ENCODE peak calls at places on chromosomes 12 and 14, in nine cellular contexts. H, A, V, P, D, I, M, C and L are unnamed samples.

GRCh38 chr14:60973070-60973469 is 7.8 kb downstream of the TRMT5 start:
- DNase-seq in H (no peak), A (no peak), V (no peak), P (no peak), D (no peak), I (no peak), M (no peak), C (no peak), L (no peak)

GRCh38 chr14:54579606-54580005 is 12.7 kb downstream of the SAMD4A start:
- DNase-seq in H (no peak), A (peak), V (no peak), P (peak), D (peak), I (no peak), M (peak), C (no peak), L (no peak)

GRCh38 chr12:100348657-100349454 is 8.0 kb upstream of the SLC17A8 start:
- DNase-seq in H (no peak), A (peak), V (no peak), P (no peak), D (peak), I (no peak), M (peak), C (no peak), L (no peak)

GRCh38 chr12:11555743-11556625 is 93.5 kb upstream of the ETV6 start:
- DNase-seq in H (peak), A (no peak), V (peak), P (no peak), D (peak), I (peak), M (peak), C (no peak), L (no peak)

GRCh38 chr12:23057571-23057970 is 432.6 kb downstream of the ETNK1 start:
- DNase-seq in H (no peak), A (no peak), V (no peak), P (no peak), D (no peak), I (no peak), M (no peak), C (no peak), L (no peak)

GRCh38 chr14:98782062-98782461 is 489.9 kb downstream of the BCL11B start:
- DNase-seq in H (no peak), A (no peak), V (no peak), P (no peak), D (no peak), I (no peak), M (no peak), C (no peak), L (no peak)

GRCh38 chr14:89249296-89249565 is 167.8 kb downstream of the FOXN3 start:
- DNase-seq in H (no peak), A (no peak), V (no peak), P (no peak), D (no peak), I (no peak), M (peak), C (no peak), L (no peak)

GRCh38 chr12:12451063-12451462 is 94.2 kb downstream of the BORCS5 start:
- DNase-seq in H (no peak), A (no peak), V (no peak), P (no peak), D (no peak), I (no peak), M (no peak), C (no peak), L (no peak)

GRCh38 chr14:67532998-67533753 is at the start of gene PLEKHH1:
- DNase-seq in H (peak), A (peak), V (peak), P (peak), D (peak), I (peak), M (peak), C (peak), L (no peak)

GRCh38 chr12:116964740-116965090 is 54.0 kb downstream of the FBXW8 start:
- DNase-seq in H (no peak), A (no peak), V (no peak), P (no peak), D (no peak), I (no peak), M (peak), C (no peak), L (no peak)

GRCh38 chr12:124326104-124326503 is 31.2 kb downstream of the RFLNA start:
- DNase-seq in H (no peak), A (no peak), V (no peak), P (no peak), D (no peak), I (no peak), M (no peak), C (no peak), L (no peak)

DNA sequence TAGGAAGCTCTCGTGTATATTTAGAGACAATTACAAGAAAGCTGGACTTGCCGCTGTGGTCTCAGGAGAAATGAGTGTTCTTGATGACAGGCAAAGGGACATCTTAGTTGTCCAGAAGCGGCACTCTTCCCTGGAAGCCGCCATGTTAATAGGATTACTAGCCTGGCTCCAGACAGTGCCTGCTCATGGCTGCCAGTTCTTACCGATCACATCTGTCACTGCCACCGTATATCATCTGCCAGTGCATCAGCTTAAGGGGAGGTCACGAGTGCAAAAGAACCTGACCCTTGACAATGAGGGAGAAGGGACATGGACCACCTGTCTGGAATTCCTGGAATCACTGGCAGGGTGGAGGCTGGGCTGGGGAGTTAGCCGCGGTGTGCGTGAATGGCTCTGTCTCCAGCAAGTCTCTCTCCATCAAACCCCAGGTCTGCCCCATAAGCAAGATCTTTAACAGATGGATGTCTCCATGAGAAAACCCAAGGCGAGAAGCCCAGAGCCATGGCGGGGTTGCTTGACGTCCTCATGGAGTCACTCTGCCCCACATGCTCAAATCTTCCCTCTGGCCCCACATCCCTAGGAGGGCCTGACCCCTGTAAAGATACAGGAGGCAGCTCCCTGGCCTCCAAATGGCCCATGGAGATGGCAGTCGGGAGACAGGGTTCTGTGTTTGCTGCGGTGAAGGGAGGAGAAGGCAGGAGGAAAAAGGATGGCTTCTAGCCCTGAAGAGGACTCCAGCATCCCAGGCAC is 49.1 kb downstream of the C14orf132 start:
- DNase-seq in H (no peak), A (no peak), V (no peak), P (no peak), D (no peak), I (no peak), M (no peak), C (no peak), L (no peak)
- H3K4me3 ChIP-seq in H (no peak), A (no peak), V (no peak), P (no peak), D (no peak), I (no peak), M (no peak), C (no peak), L (no peak)

GRCh38 chr12:6604254-6605029 is 2.7 kb downstream of the CHD4 start:
- DNase-seq in H (no peak), A (peak), V (no peak), P (peak), D (peak), I (no peak), M (no peak), C (peak), L (no peak)
- H3K4me3 ChIP-seq in H (peak), A (peak), V (peak), P (no peak), D (peak), I (peak), M (peak), C (no peak), L (peak)

GRCh38 chr12:102916252-102917025 is 605 bp downstream of the PAH start:
- DNase-seq in H (no peak), A (no peak), V (no peak), P (no peak), D (no peak), I (no peak), M (no peak), C (no peak), L (no peak)

GRCh38 chr12:102913453-102914226 is 3.4 kb downstream of the PAH start:
- DNase-seq in H (no peak), A (no peak), V (no peak), P (no peak), D (no peak), I (no peak), M (no peak), C (no peak), L (no peak)

GRCh38 chr12:102918840-102919239 is 1.8 kb upstream of the PAH start:
- DNase-seq in H (no peak), A (no peak), V (no peak), P (no peak), D (no peak), I (no peak), M (no peak), C (no peak), L (no peak)

GRCh38 chr12:102920271-102920670 is 3.2 kb upstream of the PAH start:
- DNase-seq in H (no peak), A (no peak), V (no peak), P (no peak), D (no peak), I (no peak), M (no peak), C (no peak), L (no peak)

GRCh38 chr12:102917026-102917787 is at the start of gene PAH:
- DNase-seq in H (peak), A (no peak), V (peak), P (peak), D (no peak), I (peak), M (no peak), C (no peak), L (no peak)
- H3K4me3 ChIP-seq in H (peak), A (no peak), V (peak), P (peak), D (peak), I (peak), M (no peak), C (no peak), L (no peak)

DNA sequence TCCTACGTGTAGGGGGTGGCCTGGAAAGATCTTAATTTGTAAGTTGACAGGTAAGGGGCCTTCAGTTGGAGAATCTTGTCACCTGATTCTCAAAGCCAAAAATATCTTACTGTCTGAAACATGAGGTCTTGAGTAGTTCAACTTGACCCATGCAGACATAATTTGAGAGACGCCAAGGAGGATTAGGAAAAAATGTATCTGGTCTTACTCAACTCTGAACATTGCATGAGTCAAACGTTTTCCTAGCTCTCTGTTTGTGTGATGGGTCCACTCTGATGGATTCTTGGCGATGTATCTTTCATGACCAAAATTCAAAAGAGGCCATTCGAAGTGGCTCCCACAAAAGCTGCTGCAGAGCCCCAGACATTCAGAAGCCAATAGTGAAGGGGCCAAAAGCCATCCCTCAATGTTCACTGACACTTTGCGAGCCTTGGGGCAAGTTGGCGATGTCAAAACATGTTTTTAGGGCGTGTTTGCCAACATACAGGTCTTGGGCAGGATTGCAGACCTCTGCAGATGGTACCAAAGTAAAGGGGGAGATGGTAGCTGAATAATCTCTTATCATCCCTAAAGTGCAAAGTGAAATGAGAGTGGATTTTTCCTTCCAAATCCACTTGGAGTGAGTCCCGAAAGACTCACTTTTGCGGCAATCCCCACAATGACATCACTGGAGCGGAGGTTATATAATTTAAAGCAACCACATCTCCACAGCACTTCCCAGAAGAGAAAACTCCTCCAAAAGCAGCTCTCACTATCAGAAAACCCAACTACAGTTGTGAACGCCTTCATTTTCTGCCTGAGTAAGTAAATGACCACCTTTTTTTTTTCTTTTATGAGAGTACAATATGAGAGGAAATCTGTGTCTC is at the start of gene BDKRB1:
- DNase-seq in H (no peak), A (peak), V (no peak), P (no peak), D (peak), I (no peak), M (peak), C (no peak), L (no peak)
- H3K4me3 ChIP-seq in H (no peak), A (no peak), V (no peak), P (no peak), D (no peak), I (no peak), M (peak), C (no peak), L (peak)